ENCODE peak calls at places on chromosomes 6 and 20, in six cellular contexts. H is NCI-H1105; G is activated CD4-positive, alpha-beta T cell treated with anti-CD3 and anti-CD28 coated beads for 4 hours; W is SK-N-SH; F is dermis microvascular lymphatic vessel endothelial cell; D is NT2/D1. C is an unnamed sample.

GRCh38 chr6:132797975-132798819 is at the start of gene SLC18B1:
- DNase-seq in H (peak), G (peak), W (peak), F (no peak), D (no peak), C (peak)

GRCh38 chr20:62437985-62438384 is 10.6 kb upstream of the RBBP8NL start:
- DNase-seq in H (peak), G (no peak), W (no peak), F (no peak), D (no peak), C (no peak)

GRCh38 chr6:42805297-42805861 is 23.5 kb downstream of the BICRAL start:
- DNase-seq in H (no peak), G (no peak), W (no peak), F (no peak), D (no peak), C (no peak)

GRCh38 chr20:10553326-10553984 is 118.3 kb downstream of the SLX4IP start:
- DNase-seq in H (peak), G (peak), W (peak), F (no peak), D (peak), C (peak)

GRCh38 chr6:30690403-30691207 is at the start of gene NRM:
- DNase-seq in H (peak), G (peak), W (peak), F (peak), D (peak), C (peak)

GRCh38 chr6:169171951-169172350 is 81.7 kb downstream of the THBS2 start:
- DNase-seq in H (no peak), G (no peak), W (no peak), F (no peak), D (no peak), C (no peak)

GRCh38 chr6:113540491-113540890 is 316.7 kb upstream of the MARCKS start:
- DNase-seq in H (no peak), G (no peak), W (no peak), F (no peak), D (no peak), C (no peak)

GRCh38 chr20:63132715-63133471 is 83.0 kb downstream of the YTHDF1 start:
- DNase-seq in H (no peak), G (no peak), W (no peak), F (no peak), D (no peak), C (peak)

GRCh38 chr6:137258170-137258569 is 39.0 kb upstream of the IFNGR1 start:
- DNase-seq in H (no peak), G (no peak), W (no peak), F (no peak), D (no peak), C (no peak)

GRCh38 chr6:159104163-159104885 is 59.5 kb upstream of the TAGAP start:
- DNase-seq in H (peak), G (peak), W (peak), F (peak), D (peak), C (peak)

GRCh38 chr20:62500237-62500864 is 24.6 kb upstream of the GATA5 start:
- DNase-seq in H (peak), G (peak), W (peak), F (peak), D (no peak), C (peak)

GRCh38 chr6:72246926-72247325 is 360.6 kb downstream of the RIMS1 start:
- DNase-seq in H (no peak), G (no peak), W (peak), F (no peak), D (no peak), C (no peak)

GRCh38 chr20:31948008-31948407 is 3.8 kb downstream of the PDRG1 start:
- DNase-seq in H (no peak), G (no peak), W (no peak), F (no peak), D (no peak), C (no peak)

GRCh38 chr6:129501401-129502051 is 208.5 kb downstream of the ARHGAP18 start:
- DNase-seq in H (no peak), G (peak), W (no peak), F (no peak), D (peak), C (peak)

C was measured in activated CD8-positive, alpha-beta memory T cell treated with anti-CD3 and anti-CD28 coated beads, Interleukin-2, amount 50 U/mL, for 4 hours.